ENCODE peak calls at places on chromosomes 12 and 14, in six cellular contexts. P is spleen, E is suprapubic skin, V is GM12892, L is esophagus squamous epithelium, W is NB4. H is an unnamed sample.

GRCh38 chr12:79775355-79776073 is 84.8 kb upstream of the PAWR start:
- DNase-seq in P (no peak), E (no peak), V (no peak), L (no peak), W (no peak), H (no peak)

GRCh38 chr12:109264095-109264942 is 44.8 kb downstream of the FOXN4 start:
- DNase-seq in P (no peak), E (peak), V (peak), L (no peak), W (peak), H (peak)

GRCh38 chr14:96136361-96136760 is 68.3 kb upstream of the BDKRB2 start:
- DNase-seq in P (no peak), E (no peak), V (no peak), L (no peak), W (no peak), H (no peak)

GRCh38 chr14:76918176-76918750 is 92.1 kb downstream of the LRRC74A start:
- DNase-seq in P (peak), E (peak), V (no peak), L (no peak), W (peak), H (peak)

GRCh38 chr12:14999421-15000047 is 26.7 kb downstream of the PDE6H start:
- DNase-seq in P (no peak), E (no peak), V (no peak), L (no peak), W (no peak), H (no peak)

GRCh38 chr12:57889541-57889989 is 43.0 kb upstream of the CTDSP2 start:
- DNase-seq in P (no peak), E (peak), V (no peak), L (no peak), W (no peak), H (peak)

GRCh38 chr12:96327346-96327745 is 72.9 kb downstream of the CDK17 start:
- DNase-seq in P (peak), E (no peak), V (no peak), L (no peak), W (no peak), H (no peak)

GRCh38 chr14:51304956-51305355 is 64.9 kb downstream of the TMX1 start:
- DNase-seq in P (no peak), E (no peak), V (no peak), L (no peak), W (no peak), H (no peak)

GRCh38 chr12:116864371-116865160 is 16.7 kb downstream of the HRK start:
- DNase-seq in P (no peak), E (no peak), V (no peak), L (no peak), W (no peak), H (no peak)

GRCh38 chr12:47120736-47121135 is 41.0 kb upstream of the AMIGO2 start:
- DNase-seq in P (no peak), E (no peak), V (no peak), L (no peak), W (no peak), H (no peak)

GRCh38 chr12:67546718-67547117 is 101.8 kb upstream of the DYRK2 start:
- DNase-seq in P (no peak), E (no peak), V (no peak), L (no peak), W (no peak), H (no peak)

GRCh38 chr12:42410345-42410744 is 84.4 kb downstream of the PPHLN1 start:
- DNase-seq in P (no peak), E (no peak), V (no peak), L (no peak), W (no peak), H (no peak)

GRCh38 chr14:93133476-93133875 is 17.8 kb upstream of the ITPK1 start:
- DNase-seq in P (no peak), E (no peak), V (no peak), L (no peak), W (peak), H (peak)

GRCh38 chr14:100577986-100578431 is 9.2 kb downstream of the BEGAIN start:
- DNase-seq in P (peak), E (no peak), V (no peak), L (no peak), W (no peak), H (peak)

GRCh38 chr12:97595423-97595822 is 132.8 kb downstream of the RMST start:
- DNase-seq in P (no peak), E (no peak), V (no peak), L (no peak), W (no peak), H (no peak)

GRCh38 chr12:130126023-130126432 is 36.2 kb upstream of the FZD10 start:
- DNase-seq in P (peak), E (no peak), V (no peak), L (no peak), W (no peak), H (peak)

GRCh38 chr12:56247923-56248322 is 10.3 kb downstream of the ANKRD52 start:
- DNase-seq in P (no peak), E (no peak), V (no peak), L (no peak), W (no peak), H (no peak)

GRCh38 chr12:70756791-70757190 is 119.6 kb upstream of the PTPRB start:
- DNase-seq in P (no peak), E (no peak), V (no peak), L (no peak), W (no peak), H (no peak)

GRCh38 chr12:128840862-128841468 is 12.3 kb upstream of the GLT1D1 start:
- DNase-seq in P (peak), E (no peak), V (no peak), L (no peak), W (no peak), H (no peak)

GRCh38 chr12:12734561-12735071 is 17.4 kb downstream of the CDKN1B start:
- DNase-seq in P (no peak), E (no peak), V (no peak), L (no peak), W (no peak), H (no peak)

GRCh38 chr14:26448181-26448855 is 149.5 kb downstream of the NOVA1 start:
- DNase-seq in P (peak), E (no peak), V (no peak), L (no peak), W (no peak), H (no peak)

GRCh38 chr14:64645220-64645891 is 58.9 kb upstream of the PLEKHG3 start:
- DNase-seq in P (no peak), E (no peak), V (no peak), L (no peak), W (no peak), H (no peak)

GRCh38 chr12:613996-614726 is 49.1 kb downstream of the NINJ2 start:
- DNase-seq in P (no peak), E (no peak), V (no peak), L (no peak), W (peak), H (no peak)

GRCh38 chr12:68790081-68790951 is 17.7 kb upstream of the MDM2 start:
- DNase-seq in P (no peak), E (no peak), V (no peak), L (no peak), W (no peak), H (no peak)

GRCh38 chr12:18320036-18320617 is 58.8 kb downstream of the PIK3C2G start:
- DNase-seq in P (no peak), E (no peak), V (no peak), L (no peak), W (peak), H (no peak)

GRCh38 chr14:35155962-35156361 is 33.6 kb downstream of the PRORP start:
- DNase-seq in P (no peak), E (no peak), V (peak), L (no peak), W (peak), H (no peak)

GRCh38 chr14:92465353-92466067 is 48.1 kb upstream of the RIN3 start:
- DNase-seq in P (peak), E (no peak), V (no peak), L (no peak), W (no peak), H (peak)

GRCh38 chr12:91262023-91262676 is 79.5 kb upstream of the DCN start:
- DNase-seq in P (no peak), E (no peak), V (no peak), L (no peak), W (no peak), H (no peak)

GRCh38 chr14:24162083-24162482 is 1.0 kb downstream of the IRF9 start:
- DNase-seq in P (no peak), E (no peak), V (no peak), L (no peak), W (no peak), H (no peak)

GRCh38 chr14:92973265-92973797 is 50.4 kb downstream of the CHGA start:
- DNase-seq in P (peak), E (peak), V (no peak), L (no peak), W (peak), H (peak)

GRCh38 chr14:69464829-69465228 is 19.7 kb upstream of the PLEKHD1 start:
- DNase-seq in P (no peak), E (no peak), V (no peak), L (no peak), W (no peak), H (peak)
- TF ChIP-seq POLR2A in P (no peak), E (no peak), V (no peak), L (no peak), W (no peak), H (no peak)

GRCh38 chr12:34349673-34349961 is 327.3 kb downstream of the ALG10 start:
- DNase-seq in P (no peak), E (no peak), V (no peak), L (no peak), W (no peak), H (no peak)
- TF ChIP-seq POLR2A in P (no peak), E (no peak), V (no peak), L (no peak), W (no peak), H (no peak)

GRCh38 chr12:21502164-21502496 is 541 bp downstream of the GOLT1B start:
- DNase-seq in P (no peak), E (no peak), V (peak), L (no peak), W (peak), H (peak)

GRCh38 chr12:21499765-21500164 is 1.7 kb downstream of the RECQL start:
- DNase-seq in P (no peak), E (no peak), V (no peak), L (no peak), W (no peak), H (no peak)

GRCh38 chr12:21502872-21503271 is 1.3 kb downstream of the GOLT1B start:
- DNase-seq in P (no peak), E (no peak), V (no peak), L (no peak), W (peak), H (no peak)

GRCh38 chr12:21500786-21501257 is 613 bp downstream of the RECQL start:
- DNase-seq in P (no peak), E (no peak), V (no peak), L (no peak), W (no peak), H (no peak)

DNA sequence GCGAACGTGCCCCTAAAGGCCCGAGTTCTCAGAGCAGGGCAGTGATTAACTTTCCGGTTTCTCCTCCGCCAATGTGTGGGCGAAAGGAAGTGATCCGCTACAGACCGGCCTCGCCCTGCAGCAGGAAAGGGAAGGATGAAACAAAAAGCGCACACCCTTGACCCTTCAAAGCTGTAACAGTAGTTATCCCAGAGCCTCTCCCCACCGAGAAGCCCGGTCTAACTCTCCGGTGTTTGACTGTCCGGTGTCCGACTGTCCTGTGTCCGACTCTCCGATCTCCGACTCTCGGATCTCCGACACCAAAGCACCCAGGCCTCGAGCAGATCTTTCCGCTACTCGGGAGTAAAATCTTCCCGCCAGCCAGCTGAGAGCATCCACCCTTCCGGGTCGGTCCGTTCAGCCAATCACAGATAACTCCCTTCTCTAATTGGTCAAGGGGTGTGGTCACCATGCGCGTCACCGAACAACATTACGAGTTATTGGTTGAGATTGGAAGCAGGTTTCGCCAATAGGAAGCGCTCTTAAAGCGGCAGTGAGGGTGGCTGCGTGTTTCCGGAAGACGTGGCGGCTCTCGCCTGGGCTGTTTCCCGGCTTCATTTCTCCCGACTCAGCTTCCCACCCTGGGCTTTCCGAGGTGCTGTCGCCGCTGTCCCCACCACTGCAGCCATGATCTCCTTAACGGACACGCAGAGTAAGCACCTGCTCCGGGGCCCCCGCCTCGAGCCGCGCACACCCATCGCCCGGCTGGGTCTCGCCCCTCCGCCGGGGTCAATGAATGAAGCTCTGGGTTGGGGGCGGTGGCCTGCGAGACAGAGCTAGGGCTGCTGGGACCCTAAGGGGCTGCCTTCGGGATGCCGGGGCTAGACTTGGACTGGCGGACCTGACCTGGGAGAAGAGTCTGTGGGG is at the start of the genes GOLT1B and RECQL:
- DNase-seq in P (peak), E (peak), V (peak), L (peak), W (peak), H (peak)
- TF ChIP-seq POLR2A in P (peak), E (no peak), V (peak), L (no peak), W (peak), H (no peak)

GRCh38 chr12:48696626-48697025 is 14.6 kb upstream of the KANSL2 start:
- DNase-seq in P (no peak), E (no peak), V (no peak), L (no peak), W (no peak), H (no peak)
- TF ChIP-seq POLR2A in P (no peak), E (no peak), V (no peak), L (no peak), W (no peak), H (no peak)

GRCh38 chr12:4742421-4742970 is 22.3 kb downstream of the GALNT8 start:
- DNase-seq in P (no peak), E (no peak), V (no peak), L (no peak), W (no peak), H (no peak)

GRCh38 chr12:4734625-4735196 is 14.5 kb downstream of the GALNT8 start:
- DNase-seq in P (no peak), E (no peak), V (no peak), L (no peak), W (no peak), H (no peak)

GRCh38 chr12:4743046-4743445 is 22.8 kb downstream of the GALNT8 start:
- DNase-seq in P (no peak), E (no peak), V (no peak), L (no peak), W (peak), H (no peak)

GRCh38 chr12:4736048-4736447 is 15.8 kb downstream of the GALNT8 start:
- DNase-seq in P (no peak), E (no peak), V (no peak), L (no peak), W (no peak), H (no peak)

GRCh38 chr12:4738541-4738940 is 18.3 kb downstream of the GALNT8 start:
- DNase-seq in P (no peak), E (no peak), V (no peak), L (no peak), W (no peak), H (no peak)
- TF ChIP-seq POLR2A in P (no peak), E (no peak), V (no peak), L (no peak), W (no peak), H (no peak)

DNA sequence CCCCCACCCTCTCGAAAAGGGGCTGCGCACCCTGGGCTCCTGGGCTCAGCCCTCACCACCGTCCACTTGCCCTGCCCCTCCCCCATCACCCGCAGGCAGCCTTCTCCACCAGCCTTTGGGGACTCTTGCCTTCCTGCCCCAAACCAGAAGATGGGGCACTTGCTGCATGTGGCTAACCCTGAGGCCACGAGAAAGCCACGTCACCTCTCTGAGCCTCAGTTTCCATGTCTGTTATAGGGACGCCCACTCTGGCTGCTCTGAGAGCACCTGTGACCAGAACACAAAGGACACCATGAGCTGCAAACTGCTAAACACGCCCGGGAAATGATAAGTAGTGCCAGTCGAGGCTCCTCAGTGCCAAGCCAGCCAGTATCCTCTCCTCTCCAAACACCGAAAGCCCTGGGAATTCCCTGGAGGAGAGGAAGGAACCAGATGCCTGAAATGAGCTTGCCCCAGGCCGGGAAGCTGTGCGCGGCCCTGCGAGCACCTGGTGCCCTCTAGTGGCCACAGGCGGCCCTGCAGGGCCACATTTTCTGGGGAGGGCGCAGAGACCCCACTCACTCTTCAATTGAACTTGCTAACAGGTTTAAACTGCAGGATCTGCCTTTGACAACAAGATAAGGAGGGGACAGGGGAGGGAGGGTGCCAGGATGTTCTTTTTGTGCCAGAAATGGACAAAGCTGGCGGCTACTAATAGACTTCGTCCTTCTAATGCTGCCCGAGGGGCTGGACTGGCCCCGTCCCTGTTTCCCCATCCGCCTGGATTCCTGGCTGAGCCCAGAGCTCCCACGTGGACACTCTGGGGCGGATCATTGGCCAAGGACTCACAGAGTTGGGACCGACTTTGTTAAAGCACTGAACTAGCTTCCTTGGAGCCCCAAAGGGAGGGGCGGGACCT is 10.2 kb upstream of the SERPINA9 start:
- DNase-seq in P (peak), E (no peak), V (peak), L (no peak), W (peak), H (no peak)
- TF ChIP-seq POLR2A in P (no peak), E (no peak), V (no peak), L (no peak), W (no peak), H (no peak)

DNA sequence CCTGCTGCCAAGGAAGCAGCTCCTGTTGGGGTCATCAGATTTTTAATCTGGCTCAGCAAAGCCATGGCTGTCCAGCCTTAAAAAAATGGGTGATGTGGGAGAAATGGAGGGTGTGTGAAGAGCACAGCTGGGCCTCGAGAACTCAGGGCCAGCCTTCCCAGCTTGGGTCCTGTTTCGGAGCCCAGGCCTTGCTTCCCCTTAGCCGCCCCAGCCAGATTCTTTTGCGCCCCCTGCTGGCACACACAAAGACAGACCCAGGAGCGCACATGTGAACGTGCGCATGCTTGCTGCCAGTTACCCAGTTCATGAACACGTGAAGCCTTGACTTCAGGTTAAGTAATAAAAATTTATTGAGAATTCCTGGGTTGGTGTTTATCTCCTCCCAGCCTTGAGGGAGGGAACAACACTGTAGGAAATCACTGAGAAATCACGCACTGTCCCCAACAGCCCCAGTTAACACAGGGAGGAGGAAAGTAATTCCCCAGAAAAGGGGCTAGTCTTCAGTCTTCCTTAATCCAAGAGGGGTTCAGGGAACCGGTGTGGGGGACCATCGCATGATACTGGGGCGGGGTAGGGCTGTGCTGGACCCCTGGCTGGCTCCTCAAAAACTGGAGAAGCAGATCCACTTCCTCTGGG is 5.3 kb downstream of the PHB2 start:
- DNase-seq in P (peak), E (peak), V (peak), L (no peak), W (peak), H (peak)
- TF ChIP-seq POLR2A in P (no peak), E (no peak), V (peak), L (no peak), W (no peak), H (no peak)

DNA sequence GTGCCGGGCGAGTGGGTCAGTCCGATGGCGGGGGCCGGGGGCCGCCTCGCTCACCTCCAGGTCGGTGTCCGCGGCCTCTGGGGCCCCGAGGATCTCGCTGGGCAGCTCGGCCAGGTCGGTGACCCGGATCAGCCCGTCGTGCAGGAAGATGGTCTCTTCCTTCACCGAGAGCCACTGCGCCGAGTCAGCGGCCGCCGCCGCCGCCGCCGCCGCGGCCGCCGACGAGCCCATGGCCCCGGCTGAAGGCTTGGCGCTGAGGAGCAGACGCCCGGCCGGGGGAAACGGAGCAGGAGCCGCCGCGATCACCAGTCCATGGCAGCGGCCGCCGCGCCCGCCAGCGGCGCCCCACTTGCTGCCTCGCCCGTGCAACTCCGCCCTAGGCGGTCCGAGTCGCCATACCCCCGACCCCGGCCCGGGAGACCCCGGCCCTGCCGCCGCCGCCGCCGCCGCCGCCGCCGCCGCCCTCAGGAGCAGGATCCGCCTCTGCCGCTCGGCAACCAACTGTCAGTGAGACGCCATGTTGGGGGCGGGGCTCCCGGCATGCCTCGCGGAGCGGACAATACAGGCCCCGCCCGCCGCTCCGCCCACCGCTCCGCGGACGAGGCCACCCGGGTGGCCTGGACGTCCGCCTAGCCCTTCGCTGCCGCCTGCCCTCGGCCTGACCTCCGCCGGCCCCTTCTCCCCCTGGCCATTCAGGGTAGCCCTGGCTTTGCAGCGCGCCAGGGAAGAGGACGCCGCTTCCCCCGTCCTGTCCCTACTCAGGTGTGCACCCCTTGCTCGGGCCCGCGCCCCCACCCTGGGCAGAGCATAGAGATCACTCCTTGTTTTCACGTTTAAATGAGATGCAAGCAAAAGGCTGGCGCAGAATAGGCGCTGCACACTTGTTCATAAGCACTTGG is at the start of gene HECTD4:
- DNase-seq in P (peak), E (peak), V (peak), L (peak), W (peak), H (peak)
- TF ChIP-seq POLR2A in P (peak), E (no peak), V (peak), L (no peak), W (peak), H (no peak)